ENCODE peak calls at places on chromosome 12, in five cellular contexts. U is HepG2, S is HEK293T, A is SK-N-SH, P is GM12878. F is an unnamed sample.
A peak's percentile ranks its signal among the peaks of the same experiment; 100 is the strongest.

GRCh38 chr12:48861111-48861510 is 4.6 kb downstream of the RND1 start:
- DNase-seq in U (no peak), S (no peak), A (no peak), P (no peak), F (no peak)

GRCh38 chr12:29743801-29744200 is 39.9 kb downstream of the TMTC1 start:
- DNase-seq in U (no peak), S (no peak), A (no peak), P (no peak), F (no peak)

GRCh38 chr12:49671051-49671765 is 36.0 kb downstream of the FMNL3 start:
- DNase-seq in U (no peak), S (no peak), A (no peak), P (no peak), F (no peak)

GRCh38 chr12:109677323-109677722 is 36.3 kb upstream of the FAM222A start:
- DNase-seq in U (no peak), S (no peak), A (no peak), P (no peak), F (no peak)

GRCh38 chr12:111455448-111456320 is 50.0 kb downstream of the SH2B3 start:
- DNase-seq in U (no peak), S (no peak), A (no peak), P (no peak), F (no peak)

GRCh38 chr12:24608637-24609285 is 340.1 kb downstream of the BCAT1 start:
- DNase-seq in U (no peak), S (no peak), A (no peak), P (no peak), F (no peak)

GRCh38 chr12:53295891-53296219 is 513 bp downstream of the PFDN5 start:
- DNase-seq in U (no peak), S (no peak), A (no peak), P (no peak), F (no peak)

GRCh38 chr12:105974738-105975137 is 164.0 kb downstream of the NUAK1 start:
- DNase-seq in U (no peak), S (no peak), A (no peak), P (no peak), F (no peak)

GRCh38 chr12:24719293-24719721 is 229.6 kb downstream of the BCAT1 start:
- DNase-seq in U (no peak), S (no peak), A (no peak), P (no peak), F (no peak)

GRCh38 chr12:127107744-127108143 is 1159.2 kb upstream of the TMEM132C start:
- DNase-seq in U (no peak), S (no peak), A (no peak), P (no peak), F (no peak)

GRCh38 chr12:120726961-120727360 is 1.3 kb downstream of the ACADS start:
- DNase-seq in U (no peak), S (no peak), A (no peak), P (no peak), F (no peak)

GRCh38 chr12:509494-509893 is 49.8 kb downstream of the B4GALNT3 start:
- DNase-seq in U (no peak), S (no peak), A (no peak), P (no peak), F (no peak)

GRCh38 chr12:26304273-26304672 is 108.9 kb downstream of the SSPN start:
- DNase-seq in U (no peak), S (no peak), A (no peak), P (no peak), F (no peak)

GRCh38 chr12:66087365-66087943 is 43.1 kb downstream of the LLPH start:
- DNase-seq in U (peak; percentile 57), S (peak; percentile 61), A (peak; percentile 38), P (no peak), F (peak; percentile 26)

GRCh38 chr12:59649203-59649602 is 53.4 kb downstream of the SLC16A7 start:
- DNase-seq in U (peak; percentile 63), S (no peak), A (no peak), P (no peak), F (no peak)

GRCh38 chr12:91347686-91348085 is 165.1 kb upstream of the DCN start:
- DNase-seq in U (no peak), S (no peak), A (no peak), P (no peak), F (no peak)

GRCh38 chr12:29026419-29026818 is 122.7 kb upstream of the FAR2 start:
- DNase-seq in U (no peak), S (no peak), A (no peak), P (no peak), F (no peak)

GRCh38 chr12:6932766-6933165 is 5.0 kb downstream of the ATN1 start:
- DNase-seq in U (no peak), S (no peak), A (no peak), P (no peak), F (no peak)

GRCh38 chr12:1205512-1206060 is 214.6 kb downstream of the ERC1 start:
- DNase-seq in U (no peak), S (no peak), A (no peak), P (no peak), F (no peak)

GRCh38 chr12:12384601-12385321 is 27.9 kb downstream of the BORCS5 start:
- DNase-seq in U (peak; percentile 88), S (no peak), A (peak; percentile 45), P (no peak), F (peak; percentile 13)

GRCh38 chr12:4440187-4440941 is 5.3 kb downstream of the FGF6 start:
- DNase-seq in U (no peak), S (no peak), A (no peak), P (no peak), F (no peak)

GRCh38 chr12:115956674-115957073 is 320.8 kb downstream of the MED13L start:
- DNase-seq in U (no peak), S (no peak), A (no peak), P (no peak), F (no peak)

GRCh38 chr12:80195143-80195726 is 95.9 kb downstream of the OTOGL start:
- DNase-seq in U (peak; percentile 16), S (peak; percentile 58), A (peak; percentile 6), P (no peak), F (no peak)

GRCh38 chr12:57803317-57803893 is 15.1 kb downstream of the AVIL start:
- DNase-seq in U (peak; percentile 23), S (peak; percentile 71), A (peak; percentile 68), P (no peak), F (peak; percentile 63)

GRCh38 chr12:48811454-48812090 is 6.7 kb upstream of the CACNB3 start:
- DNase-seq in U (no peak), S (no peak), A (no peak), P (no peak), F (no peak)

GRCh38 chr12:52235822-52236291 is 2.8 kb downstream of the KRT7 start:
- DNase-seq in U (no peak), S (no peak), A (peak; percentile 9), P (no peak), F (no peak)

GRCh38 chr12:103373088-103373523 is 122.7 kb downstream of the C12orf42 start:
- DNase-seq in U (no peak), S (no peak), A (no peak), P (no peak), F (no peak)

GRCh38 chr12:57474862-57475261 is 4.8 kb downstream of the ARHGAP9 start:
- DNase-seq in U (no peak), S (no peak), A (no peak), P (no peak), F (no peak)

GRCh38 chr12:18747960-18748359 is 10.0 kb downstream of the CAPZA3 start:
- DNase-seq in U (no peak), S (no peak), A (no peak), P (no peak), F (no peak)

GRCh38 chr12:113135178-113136127 is at the start of gene RASAL1:
- DNase-seq in U (peak; percentile 25), S (peak; percentile 56), A (peak; percentile 81), P (no peak), F (peak; percentile 85)

GRCh38 chr12:113131556-113131955 is 4.0 kb downstream of the RASAL1 start:
- DNase-seq in U (no peak), S (no peak), A (peak; percentile 23), P (no peak), F (no peak)

GRCh38 chr12:113134521-113134951 is 1.0 kb downstream of the RASAL1 start:
- DNase-seq in U (no peak), S (no peak), A (no peak), P (no peak), F (no peak)

GRCh38 chr12:113130457-113131135 is 5.0 kb downstream of the RASAL1 start:
- DNase-seq in U (peak; percentile 29), S (no peak), A (peak; percentile 73), P (no peak), F (peak; percentile 27)

GRCh38 chr12:113133036-113133435 is 2.5 kb downstream of the RASAL1 start:
- DNase-seq in U (no peak), S (no peak), A (peak; percentile 34), P (no peak), F (no peak)
- TF ChIP-seq FOXM1 in U (no peak), S (no peak), A (no peak), P (no peak), F (no peak)

DNA sequence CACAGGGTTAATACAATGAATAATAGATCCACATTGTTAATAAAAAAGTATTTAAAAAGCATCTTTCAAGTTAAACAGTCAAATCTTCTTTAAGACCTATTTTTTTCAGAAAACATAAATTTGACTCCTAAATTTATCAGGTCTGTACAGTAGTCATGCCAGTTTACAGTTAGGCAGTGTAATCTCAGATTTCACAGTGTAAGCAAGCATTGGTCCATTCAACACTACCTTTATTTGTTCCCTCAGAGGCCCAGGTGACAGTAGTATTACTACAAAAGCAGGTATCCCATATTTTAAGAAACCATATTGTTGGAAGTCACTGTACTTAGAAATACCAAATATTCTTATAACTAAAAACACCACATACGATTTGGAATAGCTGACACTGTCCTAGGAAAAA is 6.1 kb downstream of the ATP2B1 start:
- DNase-seq in U (no peak), S (no peak), A (no peak), P (no peak), F (no peak)
- TF ChIP-seq FOXM1 in U (no peak), S (no peak), A (no peak), P (no peak), F (no peak)

GRCh38 chr12:67625004-67625403 is 23.5 kb upstream of the DYRK2 start:
- DNase-seq in U (no peak), S (no peak), A (no peak), P (no peak), F (no peak)

GRCh38 chr12:67626156-67626555 is 22.4 kb upstream of the DYRK2 start:
- DNase-seq in U (no peak), S (no peak), A (no peak), P (no peak), F (no peak)

GRCh38 chr12:67621926-67622325 is 26.6 kb upstream of the DYRK2 start:
- DNase-seq in U (no peak), S (no peak), A (no peak), P (no peak), F (no peak)

GRCh38 chr12:67623259-67623658 is 25.3 kb upstream of the DYRK2 start:
- DNase-seq in U (no peak), S (no peak), A (no peak), P (no peak), F (no peak)

DNA sequence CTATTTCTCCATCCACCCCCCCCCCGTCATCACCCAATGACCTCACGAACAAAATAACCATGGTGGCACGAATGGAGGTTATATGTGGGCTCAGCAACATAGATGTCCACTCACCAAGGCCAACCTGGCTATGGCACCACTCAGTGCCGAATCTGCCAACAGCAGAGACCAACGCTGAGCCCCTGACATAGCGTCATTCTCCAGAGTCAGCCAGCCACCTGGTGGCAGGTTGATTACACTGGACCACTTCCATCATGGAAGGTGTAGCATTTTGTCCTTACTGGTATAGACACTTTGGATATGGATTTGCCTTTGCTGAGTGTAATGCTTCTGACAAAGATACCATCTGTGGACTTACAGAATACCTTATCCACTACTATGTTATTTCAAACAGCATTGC is 24.2 kb upstream of the DYRK2 start:
- DNase-seq in U (no peak), S (no peak), A (no peak), P (no peak), F (no peak)
- TF ChIP-seq FOXM1 in U (no peak), S (no peak), A (no peak), P (no peak), F (no peak)

GRCh38 chr12:104877107-104877705 is 80.9 kb downstream of the SLC41A2 start:
- DNase-seq in U (no peak), S (peak; percentile 11), A (peak; percentile 51), P (no peak), F (peak; percentile 37)
- TF ChIP-seq FOXM1 in U (no peak), S (no peak), A (no peak), P (no peak), F (no peak)

F was measured in K562.